ENCODE peak calls at places on chromosomes 3 and 15, in six cellular contexts. R is activated B cell treated with CpG ODN at 0.5 μM for 24 hours, N is T-helper 2 cell, M is neural crest cell, D is MG63, V is OCI-LY7. X is an unnamed sample.

GRCh38 chr3:57752307-57752706 is 3.8 kb upstream of the SLMAP start:
- DNase-seq in R (no peak), N (no peak), M (no peak), D (no peak), V (no peak), X (no peak)

GRCh38 chr15:75666823-75667501 is 19.2 kb downstream of the SNX33 start:
- DNase-seq in R (no peak), N (no peak), M (no peak), D (peak; percentile 96), V (no peak), X (peak; percentile 63)

GRCh38 chr15:68792901-68793766 is 27.6 kb downstream of the ANP32A start:
- DNase-seq in R (no peak), N (no peak), M (no peak), D (no peak), V (no peak), X (no peak)

GRCh38 chr3:113532698-113533533 is 561 bp downstream of the SIDT1 start:
- DNase-seq in R (peak; percentile 57), N (no peak), M (peak; percentile 36), D (peak; percentile 20), V (peak; percentile 67), X (peak; percentile 87)

GRCh38 chr15:35514759-35515158 is 31.2 kb downstream of the DPH6 start:
- DNase-seq in R (no peak), N (peak; percentile 10), M (no peak), D (no peak), V (no peak), X (no peak)

GRCh38 chr3:161863775-161864174 is 367.2 kb downstream of the OTOL1 start:
- DNase-seq in R (no peak), N (no peak), M (no peak), D (no peak), V (no peak), X (no peak)

GRCh38 chr3:195441476-195441970 is 1.3 kb downstream of the ACAP2 start:
- DNase-seq in R (no peak), N (peak; percentile 26), M (no peak), D (no peak), V (peak; percentile 33), X (no peak)

GRCh38 chr3:67458406-67458805 is 196.0 kb downstream of the SUCLG2 start:
- DNase-seq in R (no peak), N (no peak), M (no peak), D (no peak), V (no peak), X (no peak)

GRCh38 chr3:157938154-157938774 is 168.0 kb downstream of the SHOX2 start:
- DNase-seq in R (no peak), N (no peak), M (no peak), D (peak; percentile 52), V (no peak), X (no peak)

GRCh38 chr3:8741581-8742355 is 8.2 kb downstream of the CAV3 start:
- DNase-seq in R (no peak), N (no peak), M (no peak), D (peak; percentile 70), V (no peak), X (no peak)

GRCh38 chr15:77107531-77108355 is 36.8 kb upstream of the TSPAN3 start:
- DNase-seq in R (no peak), N (peak; percentile 51), M (peak; percentile 51), D (peak; percentile 42), V (peak; percentile 57), X (no peak)

GRCh38 chr15:47484119-47484518 is 233.2 kb upstream of the SEMA6D start:
- DNase-seq in R (no peak), N (peak; percentile 1), M (no peak), D (no peak), V (peak; percentile 12), X (no peak)

GRCh38 chr3:118408431-118408830 is 626.2 kb downstream of the IGSF11 start:
- DNase-seq in R (no peak), N (no peak), M (no peak), D (peak; percentile 66), V (no peak), X (no peak)

GRCh38 chr3:40024526-40024925 is 215.1 kb downstream of the MYRIP start:
- DNase-seq in R (no peak), N (no peak), M (no peak), D (no peak), V (no peak), X (no peak)

GRCh38 chr3:49500408-49501257 is 30.6 kb downstream of the DAG1 start:
- DNase-seq in R (no peak), N (peak; percentile 14), M (no peak), D (peak; percentile 89), V (no peak), X (no peak)

GRCh38 chr3:108477511-108478147 is 32.8 kb downstream of the MYH15 start:
- DNase-seq in R (peak; percentile 35), N (peak; percentile 74), M (peak; percentile 66), D (peak; percentile 54), V (peak; percentile 64), X (no peak)

GRCh38 chr3:72100626-72101187 is 315.8 kb upstream of the PROK2 start:
- DNase-seq in R (peak; percentile 91), N (peak; percentile 91), M (peak; percentile 70), D (peak; percentile 18), V (peak; percentile 79), X (peak; percentile 96)

GRCh38 chr15:69855172-69855562 is 242.6 kb downstream of the TLE3 start:
- DNase-seq in R (no peak), N (no peak), M (no peak), D (no peak), V (no peak), X (peak; percentile 6)

GRCh38 chr3:42836545-42837123 is 27.4 kb downstream of the ACKR2 start:
- DNase-seq in R (no peak), N (no peak), M (no peak), D (no peak), V (no peak), X (no peak)

GRCh38 chr3:184760337-184761119 is 48.7 kb upstream of the MAGEF1 start:
- DNase-seq in R (no peak), N (no peak), M (no peak), D (no peak), V (no peak), X (peak; percentile 49)

GRCh38 chr15:99450896-99451358 is 114.9 kb upstream of the MEF2A start:
- DNase-seq in R (peak; percentile 9), N (peak; percentile 71), M (no peak), D (no peak), V (no peak), X (no peak)

GRCh38 chr15:65962187-65962586 is 92.9 kb downstream of the RAB11A start:
- DNase-seq in R (no peak), N (no peak), M (no peak), D (no peak), V (no peak), X (peak; percentile 14)

GRCh38 chr3:79086514-79086913 is 681.3 kb downstream of the ROBO1 start:
- DNase-seq in R (no peak), N (peak; percentile 24), M (peak; percentile 58), D (peak; percentile 8), V (peak; percentile 44), X (no peak)

GRCh38 chr3:2802429-2802828 is 307.7 kb downstream of the IL5RA start:
- DNase-seq in R (no peak), N (peak; percentile 4), M (no peak), D (no peak), V (no peak), X (no peak)

GRCh38 chr3:58952128-58952917 is 97.5 kb downstream of the CFAP20DC start:
- DNase-seq in R (no peak), N (no peak), M (no peak), D (no peak), V (no peak), X (no peak)

GRCh38 chr3:71955549-71956373 is 170.8 kb upstream of the PROK2 start:
- DNase-seq in R (no peak), N (peak; percentile 78), M (peak; percentile 48), D (peak; percentile 55), V (peak; percentile 66), X (no peak)

GRCh38 chr3:11162401-11163345 is 8.4 kb downstream of the HRH1 start:
- DNase-seq in R (no peak), N (no peak), M (no peak), D (no peak), V (no peak), X (peak; percentile 29)

GRCh38 chr15:95086543-95087252 is 855.3 kb downstream of the MCTP2 start:
- DNase-seq in R (no peak), N (no peak), M (no peak), D (no peak), V (no peak), X (no peak)

GRCh38 chr15:97235285-97235985 is 725.1 kb upstream of the ARRDC4 start:
- DNase-seq in R (no peak), N (peak; percentile 10), M (peak; percentile 74), D (peak; percentile 35), V (peak; percentile 5), X (no peak)

GRCh38 chr3:10780243-10780642 is 35.8 kb upstream of the SLC6A11 start:
- DNase-seq in R (no peak), N (no peak), M (no peak), D (no peak), V (no peak), X (no peak)

GRCh38 chr15:93974804-93975481 is 256.4 kb upstream of the MCTP2 start:
- DNase-seq in R (no peak), N (no peak), M (peak; percentile 20), D (peak; percentile 2), V (no peak), X (no peak)

GRCh38 chr3:37814547-37814946 is 47.1 kb upstream of the CTDSPL start:
- DNase-seq in R (no peak), N (no peak), M (no peak), D (no peak), V (peak; percentile 39), X (no peak)

GRCh38 chr3:124413989-124414598 is 316.2 kb upstream of the UMPS start:
- DNase-seq in R (no peak), N (no peak), M (no peak), D (no peak), V (no peak), X (no peak)

GRCh38 chr15:74218172-74218885 is 15.7 kb upstream of the STRA6 start:
- DNase-seq in R (no peak), N (no peak), M (no peak), D (no peak), V (no peak), X (no peak)

GRCh38 chr3:141863497-141863896 is 12.9 kb upstream of the ATP1B3 start:
- DNase-seq in R (no peak), N (no peak), M (no peak), D (no peak), V (no peak), X (no peak)

GRCh38 chr3:55645406-55645805 is 158.3 kb upstream of the WNT5A start:
- DNase-seq in R (no peak), N (no peak), M (no peak), D (no peak), V (no peak), X (no peak)

GRCh38 chr15:62957130-62957529 is 85.4 kb upstream of the TPM1 start:
- DNase-seq in R (no peak), N (no peak), M (no peak), D (peak; percentile 83), V (no peak), X (no peak)